ENCODE peak calls at places on chromosomes 12 and 14, in five cellular contexts. N is HFF-Myc, Z is skeletal muscle cell, T is GM23248, W is prostate gland. S is an unnamed sample.
A peak's percentile ranks its signal among the peaks of the same experiment; 100 is the strongest.

GRCh38 chr12:91381309-91381804 is 198.7 kb upstream of the DCN start:
- DNase-seq in N (peak; percentile 82), Z (peak; percentile 79), T (peak; percentile 85), W (peak; percentile 51), S (peak; percentile 47)

GRCh38 chr14:87380054-87380453 is 612.9 kb downstream of the GALC start:
- DNase-seq in N (no peak), Z (no peak), T (no peak), W (no peak), S (no peak)

GRCh38 chr12:70733385-70733784 is 96.2 kb upstream of the PTPRB start:
- DNase-seq in N (peak; percentile 67), Z (peak; percentile 41), T (peak; percentile 79), W (peak; percentile 29), S (no peak)

GRCh38 chr12:124385219-124385969 is 90.5 kb downstream of the RFLNA start:
- DNase-seq in N (no peak), Z (no peak), T (peak; percentile 92), W (no peak), S (no peak)

GRCh38 chr12:100908501-100908900 is 113.9 kb downstream of the ANO4 start:
- DNase-seq in N (no peak), Z (peak; percentile 48), T (peak; percentile 96), W (no peak), S (no peak)

GRCh38 chr14:75933712-75934296 is 48.0 kb downstream of the TGFB3 start:
- DNase-seq in N (no peak), Z (no peak), T (no peak), W (no peak), S (no peak)

GRCh38 chr12:40105265-40105514 is 691 bp downstream of the SLC2A13 start:
- DNase-seq in N (no peak), Z (peak; percentile 4), T (no peak), W (peak; percentile 21), S (no peak)

GRCh38 chr14:89013098-89013504 is 188.7 kb downstream of the TTC8 start:
- DNase-seq in N (no peak), Z (no peak), T (peak; percentile 43), W (no peak), S (no peak)

GRCh38 chr12:85309180-85309579 is 29.2 kb downstream of the ALX1 start:
- DNase-seq in N (no peak), Z (no peak), T (no peak), W (no peak), S (no peak)

GRCh38 chr12:3168223-3168770 is 91.1 kb downstream of the TSPAN9 start:
- DNase-seq in N (no peak), Z (no peak), T (no peak), W (no peak), S (no peak)

GRCh38 chr12:82981150-82981549 is 294.4 kb downstream of the TMTC2 start:
- DNase-seq in N (no peak), Z (no peak), T (peak; percentile 5), W (no peak), S (no peak)

GRCh38 chr14:63045612-63046320 is 508 bp upstream of the KCNH5 start:
- DNase-seq in N (no peak), Z (no peak), T (peak; percentile 36), W (no peak), S (no peak)

GRCh38 chr14:56295743-56296142 is 177.5 kb downstream of the PELI2 start:
- DNase-seq in N (no peak), Z (no peak), T (no peak), W (no peak), S (no peak)

GRCh38 chr14:61559641-61560201 is 135.6 kb upstream of the HIF1A start:
- DNase-seq in N (no peak), Z (no peak), T (no peak), W (no peak), S (no peak)

GRCh38 chr12:119182701-119183493 is 4.2 kb downstream of the HSPB8 start:
- DNase-seq in N (no peak), Z (no peak), T (no peak), W (no peak), S (no peak)

GRCh38 chr14:72604133-72604532 is 289.8 kb downstream of the DPF3 start:
- DNase-seq in N (no peak), Z (no peak), T (no peak), W (no peak), S (no peak)

GRCh38 chr12:91986084-91986483 is 159.6 kb downstream of the BTG1 start:
- DNase-seq in N (no peak), Z (no peak), T (peak; percentile 56), W (no peak), S (no peak)

GRCh38 chr14:100737526-100737925 is 10.8 kb downstream of the DLK1 start:
- DNase-seq in N (no peak), Z (no peak), T (no peak), W (no peak), S (no peak)

GRCh38 chr12:123431951-123432886 is 4.3 kb downstream of the RILPL2 start:
- DNase-seq in N (no peak), Z (no peak), T (peak; percentile 35), W (no peak), S (no peak)

GRCh38 chr14:79658224-79658623 is 553.1 kb downstream of the DIO2 start:
- DNase-seq in N (no peak), Z (no peak), T (no peak), W (no peak), S (no peak)

GRCh38 chr12:186006-186625 is 27.8 kb downstream of the SLC6A12 start:
- DNase-seq in N (no peak), Z (no peak), T (no peak), W (no peak), S (no peak)

GRCh38 chr14:67251573-67252226 is 10.5 kb downstream of the PALS1 start:
- DNase-seq in N (no peak), Z (peak; percentile 8), T (peak; percentile 41), W (no peak), S (no peak)

GRCh38 chr12:78229491-78230209 is 399.0 kb downstream of the NAV3 start:
- DNase-seq in N (peak; percentile 21), Z (peak; percentile 12), T (peak; percentile 66), W (no peak), S (no peak)

GRCh38 chr14:101007004-101007614 is 103.6 kb upstream of the RTL1 start:
- DNase-seq in N (no peak), Z (no peak), T (no peak), W (no peak), S (no peak)

DNA sequence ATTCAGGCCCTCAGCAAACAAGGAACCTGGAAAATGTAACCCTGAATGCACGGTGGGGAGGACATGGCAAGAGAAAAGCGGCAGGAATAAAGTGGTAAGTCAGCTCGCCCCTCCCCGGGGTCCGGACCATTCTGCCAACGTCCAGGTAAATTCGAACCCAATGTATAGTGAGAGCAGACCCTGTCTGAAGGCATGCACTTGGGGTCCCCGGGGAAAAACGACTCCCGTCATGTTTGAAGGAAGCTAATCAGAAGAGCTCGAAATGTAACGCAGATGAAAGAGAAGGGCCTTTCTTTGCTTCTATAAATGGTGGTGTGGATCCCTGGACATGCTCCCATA is 193 bp downstream of the ACACB start:
- DNase-seq in N (no peak), Z (no peak), T (no peak), W (no peak), S (no peak)
- H3K4me3 ChIP-seq in N (no peak overlapping the region), Z (no peak overlapping the region), T (no peak overlapping the region), W (no peak overlapping the region), S (no peak overlapping the region)

DNA sequence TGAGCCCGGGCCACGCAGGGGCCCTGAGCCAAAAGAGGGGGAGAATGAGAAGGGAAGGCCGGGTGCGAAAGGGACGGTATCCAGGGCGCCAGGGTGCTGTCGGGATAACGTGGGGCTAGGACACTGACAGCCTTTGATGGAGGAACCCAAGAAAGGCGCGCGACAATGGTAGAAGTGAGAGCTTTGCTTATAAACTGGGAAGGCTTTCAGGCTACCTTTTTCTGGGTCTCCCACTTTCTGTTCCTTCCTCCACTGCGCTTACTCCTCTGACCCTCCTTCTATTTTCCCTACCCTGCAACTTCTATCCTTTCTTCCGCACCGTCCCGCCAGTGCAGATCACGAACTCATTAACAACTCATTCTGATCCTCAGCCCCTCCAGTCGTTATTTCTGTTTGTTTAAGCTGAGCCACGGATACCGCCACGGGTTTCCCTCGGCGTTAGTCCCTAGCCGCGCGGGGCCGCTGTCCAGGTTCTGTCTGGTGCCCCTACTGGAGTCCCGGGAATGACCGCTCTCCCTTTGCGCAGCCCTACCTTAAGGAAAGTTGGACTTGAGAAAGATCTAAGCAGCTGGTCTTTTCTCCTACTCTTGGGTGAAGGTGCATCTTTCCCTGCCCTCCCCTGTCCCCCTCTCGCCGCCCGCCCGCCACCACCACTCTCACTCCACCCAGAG is 3.0 kb downstream of the SSTR1 start:
- DNase-seq in N (no peak), Z (no peak), T (peak; percentile 87), W (no peak), S (no peak)
- H3K4me3 ChIP-seq in N (peak overlapping the region; percentile 51), Z (peak overlapping the region; percentile 52), T (peak overlapping the region; percentile 89), W (peak overlapping the region; percentile 8), S (peak overlapping the region; percentile 81)

GRCh38 chr12:120453977-120454376 is 7.7 kb downstream of the GATC start:
- DNase-seq in N (no peak), Z (no peak), T (peak; percentile 63), W (no peak), S (no peak)
- H3K4me3 ChIP-seq in N (no peak overlapping the region), Z (no peak overlapping the region), T (no peak overlapping the region), W (no peak overlapping the region), S (no peak overlapping the region)

GRCh38 chr14:104797112-104798044 is 1.8 kb upstream of the AKT1 start:
- DNase-seq in N (no peak), Z (no peak), T (no peak), W (no peak), S (no peak)
- H3K4me3 ChIP-seq in N (no peak overlapping the region), Z (no peak overlapping the region), T (no peak overlapping the region), W (no peak overlapping the region), S (no peak overlapping the region)

DNA sequence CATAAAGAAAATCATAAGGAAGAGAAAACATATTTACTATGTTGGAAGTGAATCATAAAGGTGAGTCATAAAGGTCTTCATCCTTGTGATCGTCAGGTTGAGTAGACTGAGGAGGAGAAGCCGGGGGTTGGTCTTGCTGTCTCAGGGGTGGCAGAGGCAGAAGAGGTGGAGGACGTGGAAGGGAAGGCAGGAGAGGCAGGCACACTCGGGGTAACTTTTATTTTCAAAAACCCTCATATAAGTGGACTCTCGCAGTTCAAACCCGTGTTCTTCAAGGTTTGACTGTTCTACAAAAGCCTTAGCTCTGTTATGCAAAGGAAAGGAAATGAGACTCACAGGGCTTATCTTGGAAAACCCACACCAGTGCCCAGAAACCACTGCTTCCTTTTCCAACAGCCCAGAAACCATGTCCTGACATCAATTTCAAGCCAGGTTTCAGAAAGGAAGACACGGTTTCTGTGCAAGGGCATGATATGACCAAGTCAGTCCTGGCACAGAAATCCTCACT is 14.0 kb downstream of the SMCO2 start:
- DNase-seq in N (no peak), Z (no peak), T (peak; percentile 9), W (no peak), S (no peak)
- H3K4me3 ChIP-seq in N (no peak overlapping the region), Z (no peak overlapping the region), T (no peak overlapping the region), W (no peak overlapping the region), S (no peak overlapping the region)

S was measured in AG04449.